ENCODE peak calls at places on chromosomes 16 and 17, in six cellular contexts. G is breast epithelium, B is prostate gland, E is HL-60, M is spleen, K is stomach. F is an unnamed sample.

GRCh38 chr17:44219126-44219635 is 294 bp downstream of the UBTF start:
- DNase-seq in M (no peak), K (peak; percentile 71), G (peak; percentile 65), E (no peak), B (peak; percentile 42), F (peak; percentile 80)

GRCh38 chr17:81831957-81832607 is 1.0 kb downstream of the MCRIP1 start:
- DNase-seq in E (peak; percentile 71), G (no peak), K (no peak), M (peak; percentile 83), B (no peak), F (no peak)

GRCh38 chr17:4968916-4969550 is 1.4 kb upstream of the SPAG7 start:
- DNase-seq in E (peak; percentile 73), M (no peak), G (no peak), K (no peak), B (no peak), F (no peak)

GRCh38 chr17:81101614-81102306 is 63.5 kb upstream of the PVALEF start:
- DNase-seq in B (peak; percentile 59), E (peak; percentile 71), M (peak; percentile 98), K (peak; percentile 88), G (peak; percentile 74), F (peak; percentile 84)

GRCh38 chr16:29025218-29025617 is 40.4 kb downstream of the LAT start:
- DNase-seq in M (peak; percentile 23), G (no peak), E (no peak), B (no peak), K (no peak), F (no peak)

GRCh38 chr17:33674685-33675084 is 381.6 kb upstream of the ASIC2 start:
- DNase-seq in G (peak; percentile 59), E (peak; percentile 28), K (peak; percentile 51), B (peak; percentile 38), M (no peak), F (peak; percentile 80)

GRCh38 chr17:6703751-6704150 is 9.4 kb downstream of the SLC13A5 start:
- DNase-seq in G (no peak), B (no peak), E (no peak), M (no peak), K (no peak), F (no peak)

GRCh38 chr16:56413381-56413780 is 12.0 kb downstream of the AMFR start:
- DNase-seq in K (no peak), E (no peak), B (no peak), G (no peak), M (no peak), F (no peak)

GRCh38 chr16:79519448-79519847 is 81.1 kb downstream of the MAF start:
- DNase-seq in M (peak; percentile 84), B (no peak), E (peak; percentile 4), G (no peak), K (peak; percentile 43), F (no peak)

GRCh38 chr16:1407749-1408148 is 6.8 kb downstream of the UNKL start:
- DNase-seq in B (no peak), M (no peak), K (no peak), E (no peak), G (no peak), F (no peak)

GRCh38 chr17:8162997-8163977 is 539 bp upstream of the VAMP2 start:
- DNase-seq in K (no peak), M (peak; percentile 87), E (no peak), G (no peak), B (no peak), F (peak; percentile 89)

GRCh38 chr17:16477255-16477654 is 14.7 kb downstream of the LRRC75A start:
- DNase-seq in K (no peak), E (no peak), G (no peak), B (no peak), M (no peak), F (no peak)

GRCh38 chr17:35479271-35479670 is 30.7 kb upstream of the SLFN13 start:
- DNase-seq in B (no peak), M (no peak), K (no peak), G (no peak), E (no peak), F (no peak)

GRCh38 chr16:12613131-12613991 is 190.3 kb downstream of the CPPED1 start:
- DNase-seq in E (no peak), B (no peak), K (no peak), G (no peak), M (no peak), F (peak; percentile 25)

GRCh38 chr17:76414334-76415295 is 30.2 kb downstream of the SPHK1 start:
- DNase-seq in M (peak; percentile 67), K (peak; percentile 79), G (no peak), E (no peak), B (no peak), F (no peak)

GRCh38 chr17:10130263-10130662 is 68.1 kb downstream of the GAS7 start:
- DNase-seq in G (no peak), B (no peak), M (no peak), E (no peak), K (no peak), F (no peak)

GRCh38 chr16:84088695-84089395 is 27.9 kb downstream of the MBTPS1 start:
- DNase-seq in E (no peak), G (peak; percentile 61), M (peak; percentile 83), B (no peak), K (peak; percentile 44), F (no peak)

GRCh38 chr17:75876938-75877751 is 1.2 kb downstream of the TRIM47 start:
- DNase-seq in E (no peak), B (peak; percentile 75), K (peak; percentile 88), M (peak; percentile 89), G (peak; percentile 82), F (peak; percentile 45)

GRCh38 chr16:84712801-84713775 is 13.3 kb downstream of the USP10 start:
- DNase-seq in M (no peak), G (no peak), E (no peak), K (no peak), B (no peak), F (no peak)

GRCh38 chr17:17857496-17857895 is 20.7 kb upstream of the SREBF1 start:
- DNase-seq in M (no peak), K (no peak), G (no peak), E (no peak), B (no peak), F (no peak)

GRCh38 chr17:50443492-50444051 is 17.6 kb downstream of the ACSF2 start:
- DNase-seq in E (no peak), B (no peak), K (no peak), G (no peak), M (no peak), F (no peak)

GRCh38 chr17:14575349-14575966 is 274.6 kb downstream of the HS3ST3B1 start:
- DNase-seq in M (no peak), E (no peak), G (no peak), K (no peak), B (no peak), F (no peak)

DNA sequence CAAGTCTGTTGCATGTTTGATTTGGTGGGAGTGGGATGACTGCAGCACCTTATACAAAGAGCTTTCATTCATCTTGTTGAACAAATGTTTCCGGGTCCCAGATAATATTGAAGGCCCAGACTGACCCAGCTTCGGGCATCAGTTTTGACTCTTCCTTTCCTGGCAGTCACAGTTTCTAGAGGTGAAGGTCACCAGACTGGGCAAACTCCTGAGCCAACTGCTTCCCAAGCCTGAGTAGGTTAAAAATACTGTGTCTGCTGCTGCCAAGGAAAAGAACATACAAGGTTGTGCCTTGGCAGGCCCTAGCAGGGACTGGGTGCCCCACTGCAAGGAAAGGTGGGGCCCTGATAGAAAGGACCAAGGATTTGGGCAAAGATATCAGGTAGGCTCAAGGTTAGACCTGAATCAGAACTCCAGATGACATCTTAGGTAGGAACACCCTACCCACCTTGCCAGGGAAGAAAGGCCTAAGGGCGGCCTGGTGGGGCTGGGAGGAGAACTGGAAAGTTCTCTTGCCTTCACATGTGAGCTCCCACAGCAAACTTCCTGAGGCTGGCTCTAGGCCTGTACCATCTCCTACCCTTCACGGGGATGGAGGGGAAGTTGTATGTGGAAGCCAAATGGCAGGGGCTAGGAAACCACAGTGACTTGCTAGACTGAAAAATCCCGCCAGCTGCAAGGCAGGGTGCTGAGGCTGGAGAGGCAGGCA is 4.6 kb upstream of the KAT8 start:
- DNase-seq in B (no peak), E (no peak), G (no peak), K (no peak), M (no peak), F (no peak)
- TF ChIP-seq POLR2AphosphoS5 in B (no peak), E (peak; percentile 78), G (no peak), K (no peak), M (peak; percentile 32), F (no peak)

DNA sequence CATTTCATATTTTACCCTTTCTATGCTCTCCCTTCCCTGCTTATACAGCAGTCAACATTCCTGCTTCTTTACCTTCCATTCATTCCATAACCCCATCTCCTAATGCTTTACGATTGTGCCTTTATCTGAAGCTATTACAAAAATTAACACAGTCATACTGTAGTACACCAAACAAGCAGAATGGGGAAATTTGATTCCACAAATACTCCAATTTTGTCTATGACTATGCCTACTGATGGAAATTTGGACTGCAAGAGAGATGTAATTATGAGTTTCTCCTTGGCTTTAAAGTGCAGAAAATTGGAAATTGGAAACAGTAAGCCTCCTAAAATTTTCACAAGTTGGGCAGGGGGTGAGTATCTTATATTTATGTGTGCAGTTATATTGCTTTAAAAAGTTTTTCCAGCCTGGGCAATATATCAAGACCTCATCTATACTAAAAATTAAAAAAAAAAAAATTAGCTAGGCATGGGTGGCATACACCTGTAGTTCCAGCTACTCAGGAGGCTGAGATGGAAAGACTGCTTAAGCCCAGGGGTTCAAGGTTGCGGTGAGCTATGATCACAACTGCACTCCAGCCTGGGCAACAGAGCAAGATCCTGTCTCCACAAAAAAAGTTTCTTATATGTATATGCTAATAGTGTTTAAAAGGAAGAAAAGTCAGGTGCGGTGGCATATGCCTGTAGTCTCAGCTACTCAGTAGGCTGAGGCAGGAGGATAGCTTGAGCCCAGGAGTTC is 3.0 kb downstream of the APPBP2 start:
- DNase-seq in M (no peak), B (no peak), K (no peak), G (no peak), E (no peak), F (no peak)
- H3K4me3 ChIP-seq in M (no peak overlapping the region), B (no peak overlapping the region), K (no peak overlapping the region), G (peak overlapping the region; percentile 90), E (no peak overlapping the region), F (no peak overlapping the region)

GRCh38 chr17:47275245-47275984 is 21.8 kb downstream of the ITGB3 start:
- DNase-seq in B (peak; percentile 46), G (peak; percentile 68), E (no peak), M (no peak), K (peak; percentile 66), F (peak; percentile 71)
- TF ChIP-seq POLR2AphosphoS5 in B (peak; percentile 77), G (peak; percentile 62), E (no peak), M (peak; percentile 20), K (no peak), F (peak; percentile 23)

DNA sequence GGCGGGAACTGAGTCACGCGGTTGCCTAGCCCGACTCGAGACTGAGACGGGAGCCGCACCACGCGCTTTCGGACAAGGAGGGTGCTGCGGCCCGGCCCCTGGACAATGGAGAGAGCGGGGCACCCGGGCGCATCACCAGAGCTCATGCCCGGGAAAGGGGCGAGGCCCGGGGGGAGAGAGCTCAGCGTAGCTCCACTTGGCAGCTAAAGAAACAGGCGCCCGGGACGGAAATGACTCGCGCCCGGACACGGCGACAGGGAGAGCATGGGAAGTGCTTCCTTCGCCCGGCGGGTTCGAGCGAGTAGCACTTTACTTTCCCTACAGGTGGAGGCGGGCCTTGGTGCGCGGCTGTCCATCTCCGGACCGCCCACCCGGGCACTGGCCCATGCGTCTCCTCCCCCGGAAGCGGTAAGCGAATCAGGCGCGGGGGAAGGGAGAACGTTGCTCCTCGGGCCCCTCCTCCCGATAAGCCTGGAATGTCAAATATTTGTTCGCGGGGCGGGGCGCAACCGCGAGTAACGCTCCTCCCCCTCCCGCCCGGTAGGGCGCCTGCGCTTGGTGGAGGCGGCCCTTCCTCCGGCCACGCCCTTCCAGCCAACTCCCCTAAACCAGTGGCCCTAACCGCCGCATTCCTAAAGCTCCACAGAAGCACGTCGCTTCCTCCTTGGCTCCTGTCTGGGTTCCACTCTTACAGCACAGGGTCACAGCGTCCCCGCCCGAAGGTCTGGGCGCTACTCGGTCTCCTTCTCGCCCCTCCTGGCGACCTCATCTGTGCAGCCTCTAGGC is 1.5 kb upstream of the ESRP2 start:
- DNase-seq in E (peak; percentile 94), G (peak; percentile 99), B (peak; percentile 99), M (peak; percentile 98), K (peak; percentile 99), F (peak; percentile 99)
- H3K4me3 ChIP-seq in E (peak overlapping the region; percentile 45), G (peak overlapping the region; percentile 68), B (peak overlapping the region; percentile 55), M (peak overlapping the region; percentile 73), K (peak overlapping the region; percentile 53), F (peak overlapping the region; percentile 98)

F was measured in GM23338.